ENCODE peak calls at places on chromosomes 6 and 20, in ten cellular contexts. C, Y, A, L, P, R, W, H, Z and J are unnamed samples.

GRCh38 chr6:11427827-11428245 is 109.7 kb upstream of the TMEM170B start:
- DNase-seq in H (no peak), A (no peak), Z (no peak), L (peak), P (no peak), C (peak), W (no peak), Y (no peak), R (no peak), J (no peak)

GRCh38 chr6:31821301-31822037 is 6.1 kb upstream of the HSPA1B start:
- DNase-seq in A (peak), Y (no peak), H (peak), C (peak), P (peak), Z (no peak), R (no peak), L (peak), W (peak), J (no peak)

GRCh38 chr20:4962257-4962855 is 39.0 kb downstream of the SLC23A2 start:
- DNase-seq in P (no peak), H (no peak), Y (no peak), Z (no peak), C (no peak), A (no peak), W (no peak), R (no peak), L (no peak), J (no peak)

GRCh38 chr20:10201321-10201870 is 17.2 kb upstream of the SNAP25 start:
- DNase-seq in W (no peak), Y (no peak), L (no peak), R (no peak), A (no peak), Z (no peak), H (no peak), C (peak), P (no peak), J (no peak)

GRCh38 chr20:26135325-26136110 is 438.9 kb upstream of the ZNF337 start:
- DNase-seq in Z (no peak), R (no peak), W (no peak), L (no peak), H (no peak), P (no peak), A (no peak), C (no peak), Y (no peak), J (no peak)

GRCh38 chr20:25863536-25864325 is 167.1 kb upstream of the ZNF337 start:
- DNase-seq in P (peak), H (peak), R (no peak), Y (no peak), L (no peak), Z (no peak), C (no peak), A (no peak), W (no peak), J (no peak)

GRCh38 chr6:113450061-113450465 is 407.1 kb upstream of the MARCKS start:
- DNase-seq in C (peak), A (peak), Y (no peak), H (no peak), L (peak), Z (no peak), R (no peak), W (no peak), P (peak), J (no peak)

GRCh38 chr20:62642666-62643520 is 590 bp downstream of the SLCO4A1 start:
- DNase-seq in W (peak), R (no peak), L (peak), C (peak), A (peak), Z (no peak), Y (no peak), P (peak), H (peak), J (peak)

GRCh38 chr20:23205656-23206055 is 119.5 kb upstream of the CD93 start:
- DNase-seq in W (peak), Y (peak), R (peak), C (peak), H (peak), P (no peak), Z (peak), A (peak), L (peak), J (peak)

GRCh38 chr6:87391334-87391733 is 16.4 kb upstream of the CFAP206 start:
- DNase-seq in W (no peak), A (peak), L (peak), C (peak), Z (no peak), Y (peak), R (no peak), P (peak), H (no peak), J (peak)

GRCh38 chr20:37358366-37359150 is 12.6 kb downstream of the SRC start:
- DNase-seq in H (no peak), A (peak), P (no peak), L (no peak), Z (no peak), Y (no peak), R (no peak), C (no peak), W (no peak), J (peak)

GRCh38 chr6:108127826-108128225 is 38.0 kb upstream of the NR2E1 start:
- DNase-seq in H (no peak), A (no peak), Z (no peak), Y (peak), P (peak), L (no peak), R (no peak), W (no peak), C (no peak), J (no peak)

GRCh38 chr20:58656825-58657224 is 5.7 kb downstream of the STX16 start:
- DNase-seq in R (no peak), Y (no peak), L (no peak), W (no peak), A (no peak), Z (no peak), P (no peak), C (no peak), H (no peak), J (no peak)

GRCh38 chr6:35203680-35204079 is 10.1 kb upstream of the SCUBE3 start:
- DNase-seq in A (no peak), H (no peak), L (no peak), Y (no peak), P (no peak), C (no peak), Z (no peak), W (no peak), R (no peak), J (no peak)

GRCh38 chr6:106360989-106361430 is 493 bp downstream of the CRYBG1 start:
- DNase-seq in W (peak), A (peak), P (no peak), Y (peak), L (no peak), R (no peak), Z (no peak), C (no peak), H (no peak), J (no peak)

GRCh38 chr6:100446115-100446921 is 18.4 kb downstream of the SIM1 start:
- DNase-seq in R (no peak), Y (no peak), W (no peak), A (no peak), P (no peak), L (no peak), C (no peak), Z (no peak), H (no peak), J (no peak)

GRCh38 chr6:52420668-52421358 is 671 bp downstream of the EFHC1 start:
- DNase-seq in A (no peak), Y (no peak), W (peak), Z (peak), H (peak), P (peak), R (no peak), L (peak), C (peak), J (peak)

GRCh38 chr6:44806656-44807055 is 419.1 kb downstream of the CDC5L start:
- DNase-seq in A (no peak), C (no peak), Y (no peak), P (no peak), W (peak), H (no peak), Z (no peak), R (no peak), L (no peak), J (no peak)

GRCh38 chr6:85569323-85569722 is 24.3 kb downstream of the SNX14 start:
- DNase-seq in P (no peak), Y (peak), R (no peak), Z (no peak), A (peak), H (no peak), W (no peak), L (peak), C (peak), J (peak)

GRCh38 chr6:136532030-136532429 is 18.2 kb downstream of the MAP7 start:
- DNase-seq in Z (no peak), Y (no peak), P (no peak), R (no peak), A (no peak), L (no peak), H (no peak), C (no peak), W (no peak), J (no peak)